ENCODE peak calls at places on chromosomes 5 and 9, in four cellular contexts. W is stimulated activated CD4-positive, alpha-beta T cell treated with anti-CD3 and anti-CD28 coated beads, Interleukin-2, amount 100 ng/mL, for 48 hours; L is ELF-1; K is foreskin keratinocyte. O is an unnamed sample.

GRCh38 chr5:55679556-55679955 is 32.6 kb downstream of the SLC38A9 start:
- DNase-seq in W (no peak), L (no peak), K (no peak), O (no peak)

GRCh38 chr5:75016896-75017295 is 35.5 kb downstream of the GCNT4 start:
- DNase-seq in W (no peak), L (no peak), K (no peak), O (no peak)

GRCh38 chr9:24011206-24011605 is 185.2 kb upstream of the ELAVL2 start:
- DNase-seq in W (no peak), L (no peak), K (no peak), O (no peak)

GRCh38 chr5:125277494-125278154 is 531.2 kb upstream of the ZNF608 start:
- DNase-seq in W (no peak), L (no peak), K (peak), O (no peak)

GRCh38 chr9:123725389-123725788 is 204.5 kb downstream of the DENND1A start:
- DNase-seq in W (no peak), L (peak), K (no peak), O (no peak)

GRCh38 chr5:93497101-93497500 is 83.9 kb downstream of the NR2F1-AS1 start:
- DNase-seq in W (no peak), L (no peak), K (no peak), O (no peak)

GRCh38 chr9:88537743-88538055 is 2.7 kb downstream of the NXNL2 start:
- DNase-seq in W (no peak), L (peak), K (no peak), O (peak)

GRCh38 chr5:106822851-106823250 is 847.9 kb downstream of the EFNA5 start:
- DNase-seq in W (no peak), L (no peak), K (no peak), O (no peak)

GRCh38 chr9:77989437-77989836 is 42.2 kb downstream of the GNAQ start:
- DNase-seq in W (no peak), L (peak), K (no peak), O (no peak)

GRCh38 chr9:93669958-93670207 is 93.5 kb downstream of the PHF2 start:
- DNase-seq in W (no peak), L (no peak), K (no peak), O (peak)

GRCh38 chr5:136211282-136211681 is 18.3 kb upstream of the SMIM32 start:
- DNase-seq in W (no peak), L (no peak), K (no peak), O (no peak)

GRCh38 chr5:165504716-165505115 is 1999.3 kb downstream of the MAT2B start:
- DNase-seq in W (no peak), L (no peak), K (no peak), O (no peak)

GRCh38 chr5:180142824-180143610 is 66.0 kb downstream of the RASGEF1C start:
- DNase-seq in W (no peak), L (no peak), K (no peak), O (no peak)

GRCh38 chr9:107389617-107390071 is 99.9 kb downstream of the KLF4 start:
- DNase-seq in W (no peak), L (no peak), K (peak), O (no peak)

GRCh38 chr5:57650360-57651069 is 167.9 kb upstream of the ACTBL2 start:
- DNase-seq in W (peak), L (peak), K (peak), O (peak)

GRCh38 chr9:106432631-106433030 is 430.3 kb upstream of the ZNF462 start:
- DNase-seq in W (no peak), L (no peak), K (peak), O (no peak)

O was measured in foreskin melanocyte.